ENCODE peak calls at places on chromosomes 7 and 10, in four cellular contexts. Z is BE2C, H is BJ, M is fibroblast of lung. T is an unnamed sample.

GRCh38 chr7:21064698-21065648 is 278.3 kb upstream of the SP8 start:
- DNase-seq in M (no peak), H (no peak), Z (no peak), T (no peak)

GRCh38 chr10:127349737-127350136 is 153.3 kb upstream of the INSYN2A start:
- DNase-seq in M (peak), H (no peak), Z (no peak), T (no peak)

GRCh38 chr10:100043796-100044195 is 34.0 kb upstream of the DNMBP start:
- DNase-seq in Z (no peak), M (peak), H (peak), T (no peak)

GRCh38 chr7:145106001-145106400 is 270.1 kb upstream of the TPK1 start:
- DNase-seq in M (peak), H (no peak), Z (no peak), T (no peak)

GRCh38 chr7:141593134-141593533 is 41.9 kb downstream of the AGK start:
- DNase-seq in Z (peak), M (peak), H (no peak), T (no peak)

GRCh38 chr7:47580811-47581331 is 1.0 kb downstream of the TNS3 start:
- DNase-seq in M (peak), H (no peak), Z (no peak), T (no peak)

GRCh38 chr7:157581740-157582139 is 244.9 kb downstream of the DNAJB6 start:
- DNase-seq in M (no peak), H (no peak), Z (no peak), T (no peak)

GRCh38 chr10:65342226-65342625 is 1583.6 kb upstream of the LRRTM3 start:
- DNase-seq in M (no peak), H (no peak), Z (no peak), T (no peak)

GRCh38 chr10:124194199-124194824 is 100.9 kb upstream of the CHST15 start:
- DNase-seq in Z (no peak), M (no peak), H (no peak), T (no peak)

GRCh38 chr7:37534893-37535610 is 86.4 kb upstream of the ELMO1 start:
- DNase-seq in Z (no peak), M (no peak), H (no peak), T (no peak)

GRCh38 chr10:71584902-71585578 is 134.5 kb downstream of the C10orf105 start:
- DNase-seq in H (no peak), Z (no peak), M (no peak), T (no peak)

GRCh38 chr7:20312562-20312961 is 18.1 kb upstream of the ITGB8 start:
- DNase-seq in Z (no peak), H (no peak), M (no peak), T (no peak)

GRCh38 chr10:1420663-1421362 is 316.5 kb downstream of the ADARB2 start:
- DNase-seq in M (peak), H (no peak), Z (peak), T (no peak)

GRCh38 chr10:90229486-90229885 is 528.1 kb downstream of the KIF20B start:
- DNase-seq in Z (no peak), M (no peak), H (no peak), T (no peak)

GRCh38 chr7:121872831-121873764 is at the start of gene PTPRZ1:
- DNase-seq in Z (peak), M (peak), H (no peak), T (no peak)

GRCh38 chr10:48748573-48748972 is 63.9 kb downstream of the WDFY4 start:
- DNase-seq in H (no peak), M (no peak), Z (no peak), T (no peak)

GRCh38 chr10:42926831-42927230 is 144.2 kb downstream of the BMS1 start:
- DNase-seq in Z (peak), M (no peak), H (no peak), T (no peak)

GRCh38 chr7:49580000-49580399 is 193.4 kb upstream of the VWC2 start:
- DNase-seq in Z (no peak), M (no peak), H (no peak), T (no peak)

GRCh38 chr7:64574481-64575159 is 11.7 kb upstream of the ZNF680 start:
- DNase-seq in H (no peak), Z (no peak), M (peak), T (no peak)
- H3K4me3 ChIP-seq in H (peak), Z (no peak), M (peak), T (peak)

GRCh38 chr10:59626523-59626869 is 83.2 kb downstream of the SLC16A9 start:
- DNase-seq in H (no peak), M (no peak), Z (no peak), T (no peak)
- H3K4me3 ChIP-seq in H (no peak), M (no peak), Z (no peak), T (no peak)

GRCh38 chr10:3747248-3747960 is 37.6 kb downstream of the KLF6 start:
- DNase-seq in M (no peak), H (no peak), Z (no peak), T (no peak)
- H3K4me3 ChIP-seq in M (no peak), H (no peak), Z (no peak), T (peak)

DNA sequence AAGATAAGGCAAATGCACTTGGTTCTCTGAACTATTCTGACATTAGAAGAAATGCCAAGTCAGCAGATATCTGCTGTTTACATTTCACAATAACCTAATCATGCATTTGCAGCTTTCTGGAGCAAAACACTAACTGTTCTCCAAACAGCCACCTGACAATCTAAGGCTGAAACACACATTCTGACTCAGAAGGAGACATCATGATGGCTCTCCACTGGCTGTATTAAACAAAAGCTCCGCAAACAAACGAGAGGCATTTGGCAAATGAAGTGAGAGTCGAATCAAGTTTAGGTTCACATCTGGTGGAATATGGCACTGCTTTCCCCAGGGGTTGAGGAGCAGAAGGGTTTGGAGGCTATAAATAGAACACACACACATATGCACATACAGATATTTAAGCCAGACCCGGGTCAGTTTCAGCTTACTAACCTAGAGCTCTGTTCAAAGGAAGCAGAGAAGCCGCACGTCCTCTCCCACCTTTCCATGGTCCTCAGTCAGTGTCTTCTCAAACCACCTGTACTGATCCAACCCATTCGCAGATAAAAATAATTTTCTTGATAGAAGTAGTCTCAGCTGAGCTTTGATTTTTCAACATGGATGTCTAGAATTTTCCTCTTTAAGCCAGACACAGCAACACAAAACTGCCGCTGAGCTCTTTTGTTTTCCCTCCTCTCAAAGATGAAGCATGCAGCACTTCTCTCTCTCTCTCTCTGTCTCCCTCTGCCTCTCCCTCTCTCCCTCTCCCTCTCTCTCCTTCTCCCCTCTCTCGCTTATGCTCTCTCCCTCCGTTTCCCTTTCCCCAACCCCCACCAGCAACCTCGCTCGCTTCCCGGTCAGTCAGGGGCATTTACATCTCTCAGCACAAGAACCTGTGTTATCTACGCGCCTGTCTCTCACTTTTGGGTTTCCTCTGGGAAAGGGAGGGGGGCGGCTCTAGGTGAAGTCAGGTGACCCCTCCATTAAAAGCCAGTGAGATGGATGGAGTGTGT is 682.8 kb downstream of the MAGI2 start:
- DNase-seq in M (peak), Z (no peak), H (no peak), T (no peak)
- H3K4me3 ChIP-seq in M (peak), Z (peak), H (peak), T (no peak)

GRCh38 chr10:92573091-92573797 is 649 bp downstream of the IDE start:
- DNase-seq in Z (peak), M (peak), H (no peak), T (no peak)

GRCh38 chr10:92572362-92573090 is 1.4 kb downstream of the IDE start:
- DNase-seq in Z (no peak), H (no peak), M (no peak), T (no peak)

GRCh38 chr10:92569071-92569470 is 4.8 kb downstream of the IDE start:
- DNase-seq in M (no peak), H (no peak), Z (no peak), T (no peak)

GRCh38 chr10:92573798-92574544 is at the start of gene IDE:
- DNase-seq in Z (peak), H (no peak), M (peak), T (peak)

GRCh38 chr10:92571649-92572048 is 2.2 kb downstream of the IDE start:
- DNase-seq in M (no peak), H (no peak), Z (no peak), T (no peak)
- H3K4me3 ChIP-seq in M (peak), H (no peak), Z (no peak), T (no peak)

DNA sequence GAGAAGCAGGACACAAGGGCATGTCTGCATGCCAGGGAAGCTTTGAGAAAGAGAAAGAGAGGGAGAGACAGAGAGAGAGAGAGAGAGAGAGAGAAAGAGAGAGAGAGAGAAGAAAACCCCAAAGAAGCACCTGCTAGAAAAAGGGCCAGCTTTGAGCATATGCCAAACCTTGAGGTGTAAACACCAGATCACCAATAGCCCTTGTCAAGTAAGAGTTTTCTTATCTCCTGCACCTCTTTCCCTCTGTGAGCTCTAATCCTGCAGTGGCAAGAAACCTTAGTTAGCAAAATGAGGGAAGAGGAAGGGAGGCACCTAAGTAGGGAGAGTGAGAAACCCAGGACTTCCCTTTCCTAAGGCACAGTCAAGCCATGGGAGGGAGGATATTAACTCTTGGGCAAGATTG is 11.3 kb upstream of the TRDMT1 start:
- DNase-seq in H (no peak), Z (no peak), M (no peak), T (no peak)
- H3K4me3 ChIP-seq in H (no peak), Z (no peak), M (no peak), T (no peak)

DNA sequence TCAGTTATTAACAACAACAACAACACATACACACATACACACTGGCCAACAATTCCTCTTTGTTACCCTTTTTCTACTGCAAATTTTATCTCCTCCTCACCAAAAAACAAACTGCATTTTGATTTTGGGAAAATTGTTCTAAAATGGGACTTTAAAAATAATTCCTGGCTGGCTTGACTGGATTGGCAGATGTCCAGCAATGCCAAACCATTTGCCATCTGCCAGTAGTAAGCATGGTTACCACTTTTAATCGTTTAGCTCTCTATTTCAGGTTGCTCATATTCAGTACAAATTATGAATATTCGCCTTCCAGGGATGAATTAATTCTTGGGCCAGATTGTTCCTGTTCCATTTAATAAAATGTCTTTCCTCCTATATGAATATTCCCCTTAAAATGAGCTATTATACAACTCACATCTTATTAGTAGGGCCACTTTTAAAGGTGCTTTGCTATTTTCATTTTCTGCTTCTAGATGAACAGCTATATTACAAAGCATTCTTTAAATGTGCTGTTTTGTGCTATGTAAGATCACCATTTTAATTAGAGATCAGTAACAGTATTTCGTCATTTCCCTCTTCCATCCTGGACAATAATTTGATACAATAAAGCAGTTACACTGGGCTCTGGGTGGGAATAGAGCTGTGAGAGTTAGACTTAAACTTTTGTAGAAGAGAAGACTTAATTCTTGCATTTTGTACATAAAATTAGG is 35.6 kb downstream of the SMNDC1 start:
- DNase-seq in Z (peak), H (no peak), M (no peak), T (no peak)
- H3K4me3 ChIP-seq in Z (no peak), H (no peak), M (peak), T (peak)

DNA sequence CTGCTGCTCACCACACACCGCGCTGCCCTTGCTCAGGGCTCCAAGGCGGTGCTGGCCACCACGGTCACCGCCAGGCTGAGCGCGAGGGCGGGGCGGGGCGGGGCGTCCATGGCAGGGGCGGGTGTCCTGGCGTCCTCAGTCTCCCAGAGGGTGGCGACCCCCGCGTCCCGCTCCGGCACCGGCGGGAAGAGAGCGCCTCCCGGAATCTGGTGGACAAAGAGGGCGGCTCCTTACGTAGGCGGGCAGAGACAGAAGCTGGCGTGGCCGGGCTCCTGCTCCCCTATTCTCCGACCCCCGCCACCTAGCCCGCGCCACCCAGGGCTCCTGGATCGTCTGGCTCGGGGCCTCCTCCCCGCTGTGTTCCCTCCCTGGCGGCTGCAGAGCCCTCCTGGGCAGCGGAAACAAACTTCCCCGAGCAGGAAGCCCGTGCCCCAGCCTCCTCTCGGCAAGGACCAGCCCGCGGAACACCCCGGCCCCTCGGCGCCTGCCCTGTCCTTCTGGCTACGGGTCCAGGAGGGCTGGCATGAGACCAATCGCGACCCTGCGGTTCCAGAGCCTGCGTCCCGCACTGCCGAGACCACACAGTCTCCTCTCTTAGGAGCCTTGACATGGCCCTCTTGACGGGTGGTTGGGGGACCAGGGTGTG is 133.8 kb upstream of the ZNF92 start:
- DNase-seq in H (no peak), M (peak), Z (peak), T (no peak)
- H3K4me3 ChIP-seq in H (peak), M (peak), Z (peak), T (peak)

GRCh38 chr10:92238062-92238585 is 52.8 kb downstream of the CPEB3 start:
- DNase-seq in Z (no peak), H (no peak), M (no peak), T (no peak)
- H3K4me3 ChIP-seq in Z (no peak), H (no peak), M (peak), T (peak)

T was measured in suprapubic skin.